ENCODE peak calls at places on chromosomes 7 and 10, in six cellular contexts. I is Peyer's patch, Z is IMR-90, M is transverse colon, J is K562, L is A549. U is an unnamed sample.

GRCh38 chr10:122703483-122704448 is 4.1 kb upstream of the C10orf120 start:
- DNase-seq in L (peak; percentile 84), Z (peak; percentile 35), I (peak; percentile 69), J (peak; percentile 63), M (peak; percentile 59), U (peak; percentile 72)

GRCh38 chr7:42262907-42263466 is 26.0 kb upstream of the GLI3 start:
- DNase-seq in M (peak; percentile 36), J (no peak), L (no peak), Z (peak; percentile 70), I (no peak), U (peak; percentile 89)

GRCh38 chr10:7264313-7264741 is 146.5 kb downstream of the SFMBT2 start:
- DNase-seq in Z (peak; percentile 17), J (no peak), I (no peak), M (no peak), L (peak; percentile 29), U (no peak)

GRCh38 chr7:47576031-47576908 is 5.6 kb downstream of the TNS3 start:
- DNase-seq in M (peak; percentile 78), I (peak; percentile 75), Z (peak; percentile 68), L (peak; percentile 71), J (no peak), U (peak; percentile 93)

GRCh38 chr10:74145133-74145532 is 5.5 kb downstream of the AP3M1 start:
- DNase-seq in J (no peak), L (no peak), Z (peak; percentile 89), M (no peak), I (no peak), U (no peak)

GRCh38 chr10:89659185-89660131 is 14.4 kb upstream of the PANK1 start:
- DNase-seq in Z (peak; percentile 89), I (no peak), J (no peak), L (no peak), M (no peak), U (no peak)

GRCh38 chr10:96188911-96189310 is 58.8 kb downstream of the ZNF518A start:
- DNase-seq in J (no peak), I (no peak), M (no peak), Z (peak; percentile 36), L (no peak), U (no peak)

GRCh38 chr10:70651661-70652060 is 20.6 kb upstream of the ADAMTS14 start:
- DNase-seq in J (peak; percentile 67), M (no peak), Z (no peak), I (no peak), L (no peak), U (no peak)

GRCh38 chr10:62443866-62444265 is 69.7 kb downstream of the ZNF365 start:
- DNase-seq in Z (no peak), J (no peak), I (no peak), M (no peak), L (no peak), U (no peak)

GRCh38 chr10:96720422-96721206 is at the start of gene PIK3AP1:
- DNase-seq in J (peak; percentile 25), L (peak; percentile 56), M (peak; percentile 79), I (peak; percentile 89), Z (no peak), U (peak; percentile 67)

GRCh38 chr7:86932038-86932512 is 127.4 kb downstream of the ELAPOR2 start:
- DNase-seq in I (no peak), L (no peak), M (no peak), J (no peak), Z (peak; percentile 60), U (no peak)

GRCh38 chr10:110860576-110861241 is 11.0 kb upstream of the PDCD4 start:
- DNase-seq in I (peak; percentile 80), L (no peak), J (no peak), M (peak; percentile 52), Z (no peak), U (peak; percentile 36)

GRCh38 chr10:33271969-33272583 is 62.4 kb downstream of the NRP1 start:
- DNase-seq in I (no peak), Z (no peak), M (no peak), L (no peak), J (no peak), U (no peak)

GRCh38 chr7:33743594-33743993 is 161.7 kb upstream of the BMPER start:
- DNase-seq in J (no peak), M (no peak), L (no peak), I (no peak), Z (peak; percentile 98), U (no peak)

GRCh38 chr10:88500656-88501055 is 82.5 kb downstream of the RNLS start:
- DNase-seq in J (no peak), Z (peak; percentile 51), L (no peak), M (no peak), I (no peak), U (no peak)

GRCh38 chr10:63637833-63638443 is 116.7 kb downstream of the REEP3 start:
- DNase-seq in I (no peak), Z (no peak), J (peak; percentile 43), M (no peak), L (no peak), U (no peak)

GRCh38 chr10:4083509-4084003 is 298.5 kb upstream of the KLF6 start:
- DNase-seq in L (no peak), Z (no peak), J (no peak), M (no peak), I (no peak), U (peak; percentile 60)

GRCh38 chr7:47153571-47153970 is 428.3 kb downstream of the TNS3 start:
- DNase-seq in Z (no peak), I (no peak), J (no peak), L (no peak), M (no peak), U (no peak)

GRCh38 chr7:107659666-107660065 is 962 bp upstream of the SLC26A4 start:
- DNase-seq in I (no peak), J (peak; percentile 69), L (no peak), M (no peak), Z (peak; percentile 87), U (no peak)

GRCh38 chr10:119602241-119603095 is 5.7 kb upstream of the TIAL1 start:
- DNase-seq in J (peak; percentile 65), M (peak; percentile 37), L (peak; percentile 21), I (peak; percentile 55), Z (no peak), U (no peak)

GRCh38 chr10:123544986-123545385 is 121.2 kb upstream of the GPR26 start:
- DNase-seq in I (no peak), M (no peak), J (no peak), L (no peak), Z (no peak), U (no peak)

GRCh38 chr10:32050145-32050544 is 6.1 kb downstream of the KIF5B start:
- DNase-seq in Z (no peak), J (no peak), L (no peak), M (no peak), I (no peak), U (no peak)

GRCh38 chr10:102632394-102633062 is 11.8 kb upstream of the TRIM8 start:
- DNase-seq in J (no peak), I (no peak), L (no peak), Z (peak; percentile 52), M (no peak), U (no peak)

DNA sequence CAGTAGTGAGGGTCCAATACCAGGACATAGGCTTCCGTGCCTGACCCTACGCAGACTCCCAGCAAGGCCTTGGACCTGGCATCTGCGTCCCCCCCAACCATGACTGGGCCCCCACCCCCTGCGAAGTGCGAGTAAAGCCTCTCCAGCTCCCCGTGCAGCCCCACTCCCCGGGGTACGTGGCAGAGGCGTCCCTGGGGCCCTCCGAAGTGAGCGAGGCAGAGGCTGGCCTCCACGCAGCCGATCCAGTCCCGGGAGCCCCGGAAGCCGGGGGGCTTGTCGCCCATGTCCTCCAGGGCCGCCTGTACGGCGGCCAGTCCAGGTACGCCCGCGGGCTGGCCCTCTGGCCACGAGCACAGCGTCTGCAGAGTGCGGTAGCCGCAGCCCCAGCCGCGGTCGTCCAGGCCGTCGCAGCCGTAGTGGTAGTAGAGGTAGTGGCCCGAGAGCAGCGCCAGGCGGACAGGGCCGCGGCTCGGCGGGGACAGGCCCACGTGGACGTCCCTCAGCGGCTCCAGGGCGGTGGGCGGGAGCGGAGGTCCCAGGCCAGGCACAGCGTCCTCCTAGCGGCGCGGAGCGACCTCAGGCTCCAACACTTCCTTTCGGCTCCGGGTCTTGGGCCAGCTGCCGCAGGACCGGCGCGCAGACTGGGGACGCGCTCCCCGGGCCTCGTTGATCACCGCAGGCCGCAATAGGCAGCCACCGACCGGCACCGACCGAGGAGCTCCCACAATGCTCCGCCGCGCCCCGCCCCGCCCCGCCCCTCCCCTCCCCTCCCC is at the start of gene UFSP1:
- DNase-seq in M (no peak), L (no peak), I (no peak), J (no peak), Z (no peak), U (peak; percentile 72)
- TF ChIP-seq POLR2A in M (no peak), L (no peak), I (no peak), J (peak; percentile 84), Z (peak; percentile 46), U (no peak)

DNA sequence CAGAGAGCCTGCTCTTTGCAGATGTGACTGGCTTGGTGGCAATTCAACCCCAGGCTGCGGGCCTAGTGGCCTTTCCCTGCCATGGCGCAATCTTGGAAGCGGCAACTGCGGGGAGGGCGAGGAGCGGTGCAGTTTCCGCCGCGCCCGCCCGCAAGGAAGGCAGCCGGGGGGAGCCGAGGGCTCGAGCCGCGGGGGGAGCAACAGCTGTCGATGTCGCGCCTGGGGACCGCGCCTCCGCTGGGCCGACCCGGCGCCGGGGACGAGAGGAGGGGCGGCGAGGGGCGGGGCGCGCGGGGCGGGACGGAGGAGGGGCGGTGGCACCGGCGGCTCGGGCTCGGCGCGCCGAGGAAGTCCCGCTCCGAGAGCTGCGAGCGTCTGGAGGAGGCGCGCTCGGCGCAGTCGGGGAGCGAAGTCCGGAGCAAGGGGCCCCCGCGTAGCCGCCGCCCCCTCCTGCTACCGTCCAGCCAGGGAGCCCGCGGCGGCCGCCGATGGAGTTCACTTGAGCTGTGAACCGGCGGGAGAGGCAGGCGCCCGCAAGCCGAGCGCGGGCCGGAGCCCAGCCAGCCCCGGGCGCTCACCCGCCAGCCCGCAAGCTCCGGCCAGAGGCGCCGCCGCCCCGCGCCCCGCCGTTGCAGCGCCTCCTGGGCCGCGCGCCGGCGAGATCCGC is 438.1 kb upstream of the GALNT17 start:
- DNase-seq in J (no peak), I (peak; percentile 87), L (no peak), Z (peak; percentile 44), M (peak; percentile 85), U (peak; percentile 77)
- TF ChIP-seq POLR2A in J (no peak), I (peak; percentile 76), L (no peak), Z (no peak), M (peak; percentile 69), U (no peak)

DNA sequence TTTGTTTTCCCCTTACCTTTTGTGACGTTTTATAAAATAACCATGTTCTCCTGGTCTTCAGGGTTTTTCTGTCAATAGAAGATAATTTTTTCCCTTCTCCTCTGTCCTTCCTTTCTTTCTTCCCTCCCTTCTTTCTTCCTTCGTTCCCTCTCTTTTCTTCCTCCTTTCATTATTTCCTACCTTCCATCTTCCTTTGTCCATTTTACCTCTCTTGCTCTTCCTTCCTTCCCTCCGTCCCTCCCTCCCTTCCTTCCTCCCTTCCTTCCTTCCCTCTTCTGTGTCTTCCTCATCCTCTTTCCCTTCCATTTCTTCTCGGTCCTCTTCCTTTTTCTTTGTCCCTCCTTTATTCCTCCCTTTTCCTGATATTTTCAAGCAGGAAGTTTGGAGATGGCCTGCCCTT is 128.2 kb downstream of the TEX36 start:
- DNase-seq in I (no peak), L (no peak), J (no peak), M (no peak), Z (no peak), U (no peak)
- TF ChIP-seq POLR2A in I (no peak), L (no peak), J (no peak), M (no peak), Z (no peak), U (no peak)

GRCh38 chr7:139133335-139134139 is 24.0 kb upstream of the ZC3HAV1 start:
- DNase-seq in L (peak; percentile 87), M (peak; percentile 89), Z (peak; percentile 86), I (peak; percentile 93), J (peak; percentile 97), U (peak; percentile 91)
- TF ChIP-seq POLR2A in L (peak; percentile 83), M (no peak), Z (no peak), I (peak; percentile 14), J (peak; percentile 82), U (no peak)

U was measured in sigmoid colon.